ENCODE peak calls at places on chromosomes 11 and 22, in four cellular contexts. J is H1, N is K562, O is HepG2. H is an unnamed sample.

GRCh38 chr11:16605971-16606783 is 132.3 kb upstream of the C11orf58 start:
- DNase-seq in O (peak; percentile 75), N (peak; percentile 76), J (peak; percentile 74), H (peak; percentile 21)

GRCh38 chr11:120894207-120894989 is 129.5 kb upstream of the TBCEL start:
- DNase-seq in N (no peak), J (no peak), O (no peak), H (no peak)

GRCh38 chr11:2512431-2513407 is 67.9 kb downstream of the KCNQ1 start:
- DNase-seq in N (no peak), J (no peak), O (no peak), H (no peak)

GRCh38 chr11:126268361-126268707 is 361 bp downstream of the SRPRA start:
- DNase-seq in J (no peak), N (peak; percentile 76), O (no peak), H (no peak)

GRCh38 chr11:29333993-29334780 is 682.6 kb downstream of the KCNA4 start:
- DNase-seq in O (peak; percentile 32), J (no peak), N (no peak), H (peak; percentile 31)

GRCh38 chr22:30941363-30941740 is 27.2 kb downstream of the MORC2 start:
- DNase-seq in J (no peak), N (no peak), O (no peak), H (no peak)

GRCh38 chr11:114091791-114092397 is 32.4 kb downstream of the ZBTB16 start:
- DNase-seq in N (no peak), O (peak; percentile 49), J (no peak), H (no peak)

GRCh38 chr22:19717691-19718254 is 3.5 kb downstream of the SEPTIN5 start:
- DNase-seq in J (no peak), N (no peak), O (no peak), H (no peak)

DNA sequence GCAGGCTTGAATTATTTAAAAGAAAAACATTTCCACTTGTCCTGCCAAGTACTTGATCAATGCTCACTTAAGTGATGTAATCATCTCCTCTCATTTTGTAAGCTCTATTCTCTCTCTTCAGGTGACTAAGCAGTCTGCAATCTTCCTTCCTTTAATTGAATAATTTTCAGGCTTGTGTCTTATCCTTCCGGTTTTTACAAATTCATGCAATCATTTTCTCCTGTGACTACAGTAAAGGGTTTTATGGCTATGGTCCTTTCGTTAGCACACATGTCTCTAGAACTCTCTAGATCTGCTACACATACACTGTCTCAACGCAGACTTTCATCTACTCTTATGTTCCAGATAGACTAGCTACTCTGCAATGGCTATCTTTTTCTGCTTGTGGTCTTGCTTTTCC is 12.5 kb upstream of the UPB1 start:
- DNase-seq in O (no peak), J (no peak), N (no peak), H (no peak)
- TF ChIP-seq SRF in O (no peak), J (no peak), N (no peak), H (no peak)

DNA sequence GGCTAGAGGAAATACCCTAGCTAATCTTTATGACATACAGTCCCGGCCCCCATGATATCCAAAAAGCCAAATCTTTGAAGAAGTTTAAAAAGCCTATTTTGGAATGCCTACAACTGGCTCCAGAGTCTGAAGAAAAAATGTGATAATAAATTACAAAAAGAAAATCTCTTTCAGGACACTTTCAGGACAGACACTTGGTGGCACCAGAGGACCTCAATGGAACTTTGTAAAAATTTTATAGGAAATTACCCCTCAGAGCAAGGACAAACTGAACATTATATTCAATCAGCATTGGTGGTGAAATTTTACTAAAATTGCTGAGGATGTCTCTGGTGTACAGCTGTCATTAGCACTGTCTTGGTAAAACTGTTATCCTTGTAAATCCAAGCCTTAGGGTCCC is 81.0 kb downstream of the CCDC73 start:
- DNase-seq in J (no peak), N (no peak), O (no peak), H (no peak)
- TF ChIP-seq BRCA1 in J (no peak), N (no peak), O (no peak), H (no peak)

DNA sequence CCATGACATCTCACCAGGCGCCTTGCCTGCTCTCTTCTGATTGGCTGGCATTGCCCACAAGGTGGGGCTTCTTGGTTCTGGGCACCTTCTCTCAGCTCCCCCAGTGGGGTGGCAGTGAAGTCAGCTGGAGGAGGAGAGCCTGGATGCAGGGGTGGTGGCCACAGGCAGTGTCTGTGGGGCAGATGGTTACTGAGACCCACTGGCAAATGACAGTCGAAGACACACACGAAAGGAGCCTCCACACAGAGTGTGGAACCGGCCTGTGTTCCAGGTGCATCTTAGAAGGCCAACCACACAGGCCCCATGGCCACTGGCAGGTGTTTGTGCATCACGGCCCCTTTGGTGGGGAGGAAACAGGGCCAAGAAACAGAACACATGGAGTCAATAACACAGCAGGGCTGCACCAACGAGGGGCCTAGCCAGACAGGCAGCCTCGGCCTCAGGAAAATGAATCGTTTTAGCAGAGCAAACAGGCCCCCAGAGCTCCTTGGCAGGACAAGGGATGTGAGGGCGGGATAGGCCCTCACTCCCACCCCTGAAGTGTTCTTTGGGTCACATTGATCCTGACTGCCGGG is 683.4 kb downstream of the TBC1D22A start:
- DNase-seq in J (no peak), O (no peak), N (no peak), H (no peak)
- TF ChIP-seq SRF in J (no peak), O (no peak), N (no peak), H (no peak)

GRCh38 chr11:61054513-61054912 is 47.8 kb upstream of the CD5 start:
- DNase-seq in J (no peak), O (no peak), N (no peak), H (no peak)
- TF ChIP-seq BRCA1 in J (no peak), O (no peak), N (no peak), H (no peak)

GRCh38 chr22:33393432-33393831 is 335.3 kb upstream of the SYN3 start:
- DNase-seq in N (no peak), O (peak; percentile 58), J (no peak), H (no peak)

GRCh38 chr22:33386270-33386669 is 328.1 kb upstream of the SYN3 start:
- DNase-seq in N (no peak), J (no peak), O (no peak), H (no peak)

GRCh38 chr22:33391298-33391697 is 333.1 kb upstream of the SYN3 start:
- DNase-seq in O (no peak), N (no peak), J (no peak), H (no peak)

GRCh38 chr22:33385611-33386010 is 327.4 kb upstream of the SYN3 start:
- DNase-seq in O (no peak), N (no peak), J (no peak), H (no peak)

GRCh38 chr22:33389927-33390326 is 331.7 kb upstream of the SYN3 start:
- DNase-seq in O (no peak), N (no peak), J (no peak), H (no peak)
- TF ChIP-seq SRF in O (no peak), N (no peak), J (no peak), H (no peak)

GRCh38 chr11:65932558-65932919 is 12.7 kb upstream of the TSGA10IP start:
- DNase-seq in J (no peak), O (no peak), N (peak; percentile 61), H (no peak)

GRCh38 chr11:65928667-65929066 is 9.4 kb downstream of the DRAP1 start:
- DNase-seq in J (no peak), N (peak; percentile 28), O (no peak), H (no peak)

GRCh38 chr11:65925397-65925796 is 6.2 kb downstream of the DRAP1 start:
- DNase-seq in O (no peak), J (no peak), N (no peak), H (no peak)

GRCh38 chr11:65931773-65932557 is 12.7 kb downstream of the DRAP1 start:
- DNase-seq in N (no peak), O (no peak), J (no peak), H (no peak)

DNA sequence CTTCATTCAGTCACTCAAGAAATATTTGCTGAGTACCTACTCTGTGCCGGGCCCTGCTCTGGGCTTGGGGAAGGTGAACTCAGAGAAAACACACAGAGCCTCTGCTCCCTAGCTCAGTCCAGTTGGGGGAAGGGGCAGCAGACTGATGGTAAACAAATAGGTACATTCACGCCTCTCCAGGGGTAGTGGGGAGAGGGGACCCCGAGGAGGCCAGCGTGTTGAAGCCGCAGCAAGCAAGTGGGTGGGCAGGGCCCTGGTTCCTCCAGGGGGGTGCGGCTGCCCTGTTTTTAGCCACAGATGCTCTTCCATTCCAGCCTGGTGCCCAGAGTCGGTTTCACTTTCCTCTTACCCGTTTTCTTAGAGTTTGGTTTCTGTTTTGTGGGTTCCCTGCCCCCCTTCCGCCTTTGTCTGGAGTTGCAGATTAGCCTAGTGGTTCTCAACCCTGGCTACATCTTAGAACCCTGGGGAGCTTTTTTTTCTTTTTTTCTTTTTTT is 8.7 kb downstream of the DRAP1 start:
- DNase-seq in N (peak; percentile 14), J (no peak), O (no peak), H (peak; percentile 84)
- TF ChIP-seq BRCA1 in N (no peak), J (no peak), O (no peak), H (no peak)

H was measured in GM12878.